ENCODE peak calls at places on chromosome 20, in eight cellular contexts. One of them, this sample, is unnamed.

GRCh38 chr20:62066339-62066982 is 780 bp upstream of the TAF4 start:
- DNase-seq in WERI-Rb-1: peak
- DNase-seq in SJSA1: no peak
- DNase-seq in GM12864: no peak
- DNase-seq in hypothalamus: peak
- DNase-seq in NCI-H1436: peak
- DNase-seq in neural crest cell: peak
- DNase-seq in AG08395: no peak
- DNase-seq in this sample: peak

GRCh38 chr20:35632539-35633115 is 17.0 kb downstream of the SPAG4 start:
- DNase-seq in SJSA1: no peak
- DNase-seq in AG08395: no peak
- DNase-seq in neural crest cell: no peak
- DNase-seq in GM12864: no peak
- DNase-seq in hypothalamus: no peak
- DNase-seq in WERI-Rb-1: no peak
- DNase-seq in NCI-H1436: no peak
- DNase-seq in this sample: no peak

GRCh38 chr20:64166712-64167615 is 2.7 kb downstream of the MYT1 start:
- DNase-seq in neural crest cell: no peak
- DNase-seq in SJSA1: no peak
- DNase-seq in hypothalamus: no peak
- DNase-seq in NCI-H1436: no peak
- DNase-seq in AG08395: no peak
- DNase-seq in WERI-Rb-1: no peak
- DNase-seq in GM12864: no peak
- DNase-seq in this sample: peak

GRCh38 chr20:15772826-15773225 is 800.4 kb downstream of the KIF16B start:
- DNase-seq in GM12864: no peak
- DNase-seq in NCI-H1436: no peak
- DNase-seq in AG08395: no peak
- DNase-seq in WERI-Rb-1: no peak
- DNase-seq in SJSA1: no peak
- DNase-seq in hypothalamus: no peak
- DNase-seq in neural crest cell: no peak
- DNase-seq in this sample: no peak

GRCh38 chr20:51532577-51533191 is 9.8 kb downstream of the NFATC2 start:
- DNase-seq in hypothalamus: no peak
- DNase-seq in neural crest cell: no peak
- DNase-seq in WERI-Rb-1: no peak
- DNase-seq in SJSA1: no peak
- DNase-seq in AG08395: peak
- DNase-seq in GM12864: no peak
- DNase-seq in NCI-H1436: no peak
- DNase-seq in this sample: no peak

GRCh38 chr20:50309280-50309763 is 118.7 kb downstream of the CEBPB start:
- DNase-seq in AG08395: no peak
- DNase-seq in WERI-Rb-1: no peak
- DNase-seq in hypothalamus: no peak
- DNase-seq in NCI-H1436: no peak
- DNase-seq in GM12864: no peak
- DNase-seq in neural crest cell: no peak
- DNase-seq in SJSA1: no peak
- DNase-seq in this sample: no peak

GRCh38 chr20:33349493-33349892 is 51.8 kb downstream of the CDK5RAP1 start:
- DNase-seq in SJSA1: no peak
- DNase-seq in hypothalamus: no peak
- DNase-seq in NCI-H1436: no peak
- DNase-seq in WERI-Rb-1: no peak
- DNase-seq in AG08395: no peak
- DNase-seq in neural crest cell: no peak
- DNase-seq in GM12864: no peak
- DNase-seq in this sample: no peak

GRCh38 chr20:64071341-64072332 is 7.7 kb downstream of the RGS19 start:
- DNase-seq in SJSA1: no peak
- DNase-seq in GM12864: no peak
- DNase-seq in neural crest cell: no peak
- DNase-seq in hypothalamus: no peak
- DNase-seq in WERI-Rb-1: no peak
- DNase-seq in AG08395: no peak
- DNase-seq in NCI-H1436: no peak
- DNase-seq in this sample: no peak

GRCh38 chr20:34473262-34473883 is 42.8 kb upstream of the DYNLRB1 start:
- DNase-seq in WERI-Rb-1: peak
- DNase-seq in neural crest cell: peak
- DNase-seq in GM12864: no peak
- DNase-seq in AG08395: peak
- DNase-seq in NCI-H1436: peak
- DNase-seq in SJSA1: peak
- DNase-seq in hypothalamus: no peak
- DNase-seq in this sample: peak

GRCh38 chr20:35305682-35306556 is 13.7 kb upstream of the FAM83C start:
- DNase-seq in GM12864: no peak
- DNase-seq in WERI-Rb-1: no peak
- DNase-seq in hypothalamus: no peak
- DNase-seq in NCI-H1436: no peak
- DNase-seq in neural crest cell: no peak
- DNase-seq in SJSA1: peak
- DNase-seq in AG08395: peak
- DNase-seq in this sample: no peak

GRCh38 chr20:17533396-17533795 is 2.2 kb upstream of the BFSP1 start:
- DNase-seq in neural crest cell: peak
- DNase-seq in NCI-H1436: no peak
- DNase-seq in AG08395: peak
- DNase-seq in SJSA1: no peak
- DNase-seq in GM12864: no peak
- DNase-seq in hypothalamus: no peak
- DNase-seq in WERI-Rb-1: peak
- DNase-seq in this sample: peak

GRCh38 chr20:58555078-58555765 is 40.0 kb upstream of the APCDD1L start:
- DNase-seq in SJSA1: peak
- DNase-seq in neural crest cell: no peak
- DNase-seq in WERI-Rb-1: no peak
- DNase-seq in AG08395: peak
- DNase-seq in GM12864: no peak
- DNase-seq in hypothalamus: no peak
- DNase-seq in NCI-H1436: no peak
- DNase-seq in this sample: no peak

GRCh38 chr20:3000852-3001523 is 42.4 kb upstream of the GNRH2 start:
- DNase-seq in WERI-Rb-1: no peak
- DNase-seq in AG08395: peak
- DNase-seq in neural crest cell: no peak
- DNase-seq in hypothalamus: no peak
- DNase-seq in SJSA1: no peak
- DNase-seq in NCI-H1436: peak
- DNase-seq in GM12864: peak
- DNase-seq in this sample: peak

GRCh38 chr20:8326196-8326595 is 194.1 kb downstream of the PLCB1 start:
- DNase-seq in neural crest cell: no peak
- DNase-seq in WERI-Rb-1: no peak
- DNase-seq in SJSA1: no peak
- DNase-seq in GM12864: no peak
- DNase-seq in hypothalamus: no peak
- DNase-seq in AG08395: no peak
- DNase-seq in NCI-H1436: no peak
- DNase-seq in this sample: no peak

GRCh38 chr20:59743767-59744485 is 139.6 kb downstream of the PHACTR3 start:
- DNase-seq in AG08395: no peak
- DNase-seq in neural crest cell: no peak
- DNase-seq in hypothalamus: no peak
- DNase-seq in GM12864: no peak
- DNase-seq in NCI-H1436: peak
- DNase-seq in SJSA1: no peak
- DNase-seq in WERI-Rb-1: no peak
- DNase-seq in this sample: peak

GRCh38 chr20:49567421-49568256 is at the start of gene PTGIS:
- DNase-seq in NCI-H1436: no peak
- DNase-seq in hypothalamus: no peak
- DNase-seq in WERI-Rb-1: peak
- DNase-seq in AG08395: no peak
- DNase-seq in neural crest cell: peak
- DNase-seq in SJSA1: no peak
- DNase-seq in GM12864: no peak
- DNase-seq in this sample: peak

GRCh38 chr20:2453792-2454191 is 16.8 kb downstream of the SNRPB start:
- DNase-seq in AG08395: no peak
- DNase-seq in NCI-H1436: no peak
- DNase-seq in hypothalamus: no peak
- DNase-seq in WERI-Rb-1: no peak
- DNase-seq in neural crest cell: no peak
- DNase-seq in GM12864: no peak
- DNase-seq in SJSA1: no peak
- DNase-seq in this sample: no peak

GRCh38 chr20:58614366-58614765 is 36.7 kb upstream of the STX16 start:
- DNase-seq in neural crest cell: no peak
- DNase-seq in hypothalamus: no peak
- DNase-seq in AG08395: no peak
- DNase-seq in NCI-H1436: no peak
- DNase-seq in GM12864: no peak
- DNase-seq in SJSA1: no peak
- DNase-seq in WERI-Rb-1: no peak
- DNase-seq in this sample: no peak

GRCh38 chr20:48187891-48188290 is 402.6 kb upstream of the SULF2 start:
- DNase-seq in AG08395: no peak
- DNase-seq in NCI-H1436: no peak
- DNase-seq in neural crest cell: no peak
- DNase-seq in hypothalamus: no peak
- DNase-seq in WERI-Rb-1: no peak
- DNase-seq in SJSA1: peak
- DNase-seq in GM12864: no peak
- DNase-seq in this sample: no peak

GRCh38 chr20:4067600-4068261 is 52.4 kb upstream of the RNF24 start:
- DNase-seq in SJSA1: no peak
- DNase-seq in GM12864: no peak
- DNase-seq in neural crest cell: no peak
- DNase-seq in AG08395: peak
- DNase-seq in hypothalamus: no peak
- DNase-seq in WERI-Rb-1: no peak
- DNase-seq in NCI-H1436: no peak
- DNase-seq in this sample: no peak

GRCh38 chr20:24382775-24383174 is 86.7 kb upstream of the SYNDIG1 start:
- DNase-seq in NCI-H1436: no peak
- DNase-seq in hypothalamus: no peak
- DNase-seq in neural crest cell: no peak
- DNase-seq in WERI-Rb-1: peak
- DNase-seq in GM12864: no peak
- DNase-seq in AG08395: no peak
- DNase-seq in SJSA1: no peak
- DNase-seq in this sample: no peak

GRCh38 chr20:3067139-3068009 is 4.0 kb upstream of the OXT start:
- DNase-seq in NCI-H1436: no peak
- DNase-seq in WERI-Rb-1: no peak
- DNase-seq in AG08395: no peak
- DNase-seq in SJSA1: no peak
- DNase-seq in GM12864: no peak
- DNase-seq in hypothalamus: no peak
- DNase-seq in neural crest cell: no peak
- DNase-seq in this sample: no peak

GRCh38 chr20:63472159-63472811 is at the start of gene KCNQ2:
- DNase-seq in neural crest cell: peak
- DNase-seq in hypothalamus: no peak
- DNase-seq in NCI-H1436: peak
- DNase-seq in GM12864: no peak
- DNase-seq in SJSA1: no peak
- DNase-seq in AG08395: no peak
- DNase-seq in WERI-Rb-1: peak
- DNase-seq in this sample: peak

GRCh38 chr20:56788041-56788670 is 159.1 kb downstream of the TFAP2C start:
- DNase-seq in neural crest cell: no peak
- DNase-seq in SJSA1: peak
- DNase-seq in GM12864: no peak
- DNase-seq in WERI-Rb-1: no peak
- DNase-seq in NCI-H1436: no peak
- DNase-seq in AG08395: peak
- DNase-seq in hypothalamus: no peak
- DNase-seq in this sample: no peak

GRCh38 chr20:60478533-60478932 is 520.3 kb downstream of the CDH26 start:
- DNase-seq in SJSA1: no peak
- DNase-seq in hypothalamus: no peak
- DNase-seq in NCI-H1436: no peak
- DNase-seq in neural crest cell: no peak
- DNase-seq in GM12864: no peak
- DNase-seq in WERI-Rb-1: no peak
- DNase-seq in AG08395: no peak
- DNase-seq in this sample: no peak

GRCh38 chr20:57659131-57659788 is 39.0 kb upstream of the ZBP1 start:
- DNase-seq in WERI-Rb-1: peak
- DNase-seq in neural crest cell: no peak
- DNase-seq in GM12864: no peak
- DNase-seq in NCI-H1436: no peak
- DNase-seq in hypothalamus: no peak
- DNase-seq in AG08395: no peak
- DNase-seq in SJSA1: peak
- DNase-seq in this sample: no peak

GRCh38 chr20:38043512-38044300 is 10.2 kb downstream of the RPRD1B start:
- DNase-seq in SJSA1: peak
- DNase-seq in AG08395: peak
- DNase-seq in neural crest cell: no peak
- DNase-seq in NCI-H1436: no peak
- DNase-seq in hypothalamus: no peak
- DNase-seq in GM12864: no peak
- DNase-seq in WERI-Rb-1: no peak
- DNase-seq in this sample: no peak

This sample was measured in neural progenitor cell.